ENCODE peak calls at places on chromosomes 12 and 14, in five cellular contexts. One of them, this sample, is unnamed.

GRCh38 chr12:52321433-52321832 is 235 bp upstream of the KRT83 start:
- DNase-seq in stimulated activated CD4-positive, alpha-beta T cell treated with anti-CD3 and anti-CD28 coated beads, TNF-alpha, amount 100 ng/mL, for 4 hours: no peak
- DNase-seq in NCI-H1694: no peak
- DNase-seq in NAMALWA: no peak
- DNase-seq in amniotic stem cell: no peak
- DNase-seq in this sample: no peak

GRCh38 chr14:92984896-92985295 is 61.9 kb downstream of the CHGA start:
- DNase-seq in amniotic stem cell: no peak
- DNase-seq in stimulated activated CD4-positive, alpha-beta T cell treated with anti-CD3 and anti-CD28 coated beads, TNF-alpha, amount 100 ng/mL, for 4 hours: no peak
- DNase-seq in NAMALWA: no peak
- DNase-seq in NCI-H1694: no peak
- DNase-seq in this sample: peak

GRCh38 chr12:120994589-120995337 is 16.4 kb downstream of the HNF1A start:
- DNase-seq in NCI-H1694: no peak
- DNase-seq in stimulated activated CD4-positive, alpha-beta T cell treated with anti-CD3 and anti-CD28 coated beads, TNF-alpha, amount 100 ng/mL, for 4 hours: no peak
- DNase-seq in amniotic stem cell: no peak
- DNase-seq in NAMALWA: no peak
- DNase-seq in this sample: no peak

GRCh38 chr12:92721130-92721529 is 18.3 kb downstream of the PLEKHG7 start:
- DNase-seq in stimulated activated CD4-positive, alpha-beta T cell treated with anti-CD3 and anti-CD28 coated beads, TNF-alpha, amount 100 ng/mL, for 4 hours: no peak
- DNase-seq in NAMALWA: no peak
- DNase-seq in NCI-H1694: no peak
- DNase-seq in amniotic stem cell: no peak
- DNase-seq in this sample: no peak

GRCh38 chr14:75041613-75042012 is 9.7 kb downstream of the MLH3 start:
- DNase-seq in NCI-H1694: no peak
- DNase-seq in amniotic stem cell: no peak
- DNase-seq in NAMALWA: no peak
- DNase-seq in stimulated activated CD4-positive, alpha-beta T cell treated with anti-CD3 and anti-CD28 coated beads, TNF-alpha, amount 100 ng/mL, for 4 hours: no peak
- DNase-seq in this sample: no peak

GRCh38 chr12:64088431-64089349 is 133.4 kb downstream of the KICS2 start:
- DNase-seq in NCI-H1694: no peak
- DNase-seq in NAMALWA: no peak
- DNase-seq in stimulated activated CD4-positive, alpha-beta T cell treated with anti-CD3 and anti-CD28 coated beads, TNF-alpha, amount 100 ng/mL, for 4 hours: no peak
- DNase-seq in amniotic stem cell: peak
- DNase-seq in this sample: peak

GRCh38 chr12:57782608-57783465 is at the start of gene TSFM:
- DNase-seq in stimulated activated CD4-positive, alpha-beta T cell treated with anti-CD3 and anti-CD28 coated beads, TNF-alpha, amount 100 ng/mL, for 4 hours: peak
- DNase-seq in NCI-H1694: peak
- DNase-seq in NAMALWA: peak
- DNase-seq in amniotic stem cell: peak
- DNase-seq in this sample: peak

GRCh38 chr12:53090559-53090958 is 6.9 kb upstream of the IGFBP6 start:
- DNase-seq in amniotic stem cell: no peak
- DNase-seq in stimulated activated CD4-positive, alpha-beta T cell treated with anti-CD3 and anti-CD28 coated beads, TNF-alpha, amount 100 ng/mL, for 4 hours: no peak
- DNase-seq in NAMALWA: no peak
- DNase-seq in NCI-H1694: no peak
- DNase-seq in this sample: no peak

GRCh38 chr14:22900088-22900799 is 17.2 kb downstream of the REM2 start:
- DNase-seq in stimulated activated CD4-positive, alpha-beta T cell treated with anti-CD3 and anti-CD28 coated beads, TNF-alpha, amount 100 ng/mL, for 4 hours: no peak
- DNase-seq in NCI-H1694: peak
- DNase-seq in NAMALWA: peak
- DNase-seq in amniotic stem cell: no peak
- DNase-seq in this sample: no peak

GRCh38 chr12:124391340-124392261 is 96.7 kb downstream of the RFLNA start:
- DNase-seq in NCI-H1694: no peak
- DNase-seq in NAMALWA: peak
- DNase-seq in amniotic stem cell: peak
- DNase-seq in stimulated activated CD4-positive, alpha-beta T cell treated with anti-CD3 and anti-CD28 coated beads, TNF-alpha, amount 100 ng/mL, for 4 hours: peak
- DNase-seq in this sample: no peak

GRCh38 chr14:39626589-39627576 is 194.7 kb upstream of the FBXO33 start:
- DNase-seq in stimulated activated CD4-positive, alpha-beta T cell treated with anti-CD3 and anti-CD28 coated beads, TNF-alpha, amount 100 ng/mL, for 4 hours: no peak
- DNase-seq in NAMALWA: no peak
- DNase-seq in amniotic stem cell: no peak
- DNase-seq in NCI-H1694: no peak
- DNase-seq in this sample: no peak

GRCh38 chr14:89249296-89249565 is 167.8 kb downstream of the FOXN3 start:
- DNase-seq in NCI-H1694: no peak
- DNase-seq in stimulated activated CD4-positive, alpha-beta T cell treated with anti-CD3 and anti-CD28 coated beads, TNF-alpha, amount 100 ng/mL, for 4 hours: no peak
- DNase-seq in amniotic stem cell: no peak
- DNase-seq in NAMALWA: no peak
- DNase-seq in this sample: no peak

GRCh38 chr12:57456145-57456700 is 1.1 kb downstream of the INHBE start:
- DNase-seq in stimulated activated CD4-positive, alpha-beta T cell treated with anti-CD3 and anti-CD28 coated beads, TNF-alpha, amount 100 ng/mL, for 4 hours: no peak
- DNase-seq in NCI-H1694: no peak
- DNase-seq in NAMALWA: peak
- DNase-seq in amniotic stem cell: no peak
- DNase-seq in this sample: no peak

GRCh38 chr14:74349757-74350156 is 1.5 kb downstream of the VRTN start:
- DNase-seq in amniotic stem cell: no peak
- DNase-seq in stimulated activated CD4-positive, alpha-beta T cell treated with anti-CD3 and anti-CD28 coated beads, TNF-alpha, amount 100 ng/mL, for 4 hours: no peak
- DNase-seq in NCI-H1694: no peak
- DNase-seq in NAMALWA: no peak
- DNase-seq in this sample: no peak

GRCh38 chr12:117365072-117365616 is 3.7 kb upstream of the NOS1 start:
- DNase-seq in NAMALWA: no peak
- DNase-seq in amniotic stem cell: no peak
- DNase-seq in NCI-H1694: peak
- DNase-seq in stimulated activated CD4-positive, alpha-beta T cell treated with anti-CD3 and anti-CD28 coated beads, TNF-alpha, amount 100 ng/mL, for 4 hours: no peak
- DNase-seq in this sample: no peak

GRCh38 chr12:110079477-110080400 is 31.4 kb upstream of the C12orf76 start:
- DNase-seq in stimulated activated CD4-positive, alpha-beta T cell treated with anti-CD3 and anti-CD28 coated beads, TNF-alpha, amount 100 ng/mL, for 4 hours: peak
- DNase-seq in NCI-H1694: no peak
- DNase-seq in NAMALWA: peak
- DNase-seq in amniotic stem cell: no peak
- DNase-seq in this sample: no peak

GRCh38 chr14:65471038-65471878 is 58.7 kb downstream of the FUT8 start:
- DNase-seq in NAMALWA: no peak
- DNase-seq in NCI-H1694: no peak
- DNase-seq in stimulated activated CD4-positive, alpha-beta T cell treated with anti-CD3 and anti-CD28 coated beads, TNF-alpha, amount 100 ng/mL, for 4 hours: no peak
- DNase-seq in amniotic stem cell: no peak
- DNase-seq in this sample: no peak

GRCh38 chr12:89525002-89525823 is 617 bp upstream of the GALNT4 start:
- DNase-seq in amniotic stem cell: no peak
- DNase-seq in NAMALWA: peak
- DNase-seq in stimulated activated CD4-positive, alpha-beta T cell treated with anti-CD3 and anti-CD28 coated beads, TNF-alpha, amount 100 ng/mL, for 4 hours: peak
- DNase-seq in NCI-H1694: no peak
- DNase-seq in this sample: peak

This sample was measured in HuH-7.5.